ENCODE peak calls at places on chromosomes 11 and 22, in eight cellular contexts. M is CD4-positive, alpha-beta T cell; W is CD4-positive, CD25-positive, alpha-beta regulatory T cell; B is CD8-positive, alpha-beta memory T cell; L is adrenal gland; C is fibroblast of lung; O is left lung; U is small intestine. Y is an unnamed sample. For H3K9me3, the result is how much of the 10 kb centered on the place peaks cover.

GRCh38 chr22:22556995-22557925 is 1.8 kb downstream of the PRAME start:
- DNase-seq in M (no peak), W (no peak), B (no peak), L (no peak), C (no peak), O (no peak), U (no peak), Y (no peak)

GRCh38 chr22:50516891-50517290 is 8.5 kb downstream of the SCO2 start:
- DNase-seq in M (no peak), W (no peak), B (no peak), L (no peak), C (no peak), O (no peak), U (no peak), Y (no peak)

GRCh38 chr22:45200862-45201511 is 37.3 kb downstream of the NUP50 start:
- DNase-seq in M (no peak), W (no peak), B (no peak), L (no peak), C (peak), O (no peak), U (no peak), Y (no peak)

GRCh38 chr11:103624708-103625623 is 411.5 kb upstream of the DDI1 start:
- DNase-seq in M (no peak), W (no peak), B (no peak), L (no peak), C (peak), O (no peak), U (no peak), Y (no peak)

GRCh38 chr11:91248199-91248807 is 976.3 kb upstream of the FAT3 start:
- DNase-seq in M (no peak), W (no peak), B (no peak), L (peak), C (peak), O (no peak), U (peak), Y (no peak)

GRCh38 chr22:21100149-21101032 is 54.6 kb downstream of the LRRC74B start:
- DNase-seq in M (no peak), W (no peak), B (no peak), L (no peak), C (no peak), O (no peak), U (no peak), Y (no peak)

GRCh38 chr11:68216171-68216938 is 3.3 kb upstream of the KMT5B start:
- DNase-seq in M (no peak), W (no peak), B (no peak), L (peak), C (no peak), O (peak), U (peak), Y (no peak)

GRCh38 chr11:120199613-120200012 is 11.2 kb upstream of the OAF start:
- DNase-seq in M (no peak), W (no peak), B (no peak), L (no peak), C (no peak), O (no peak), U (no peak), Y (no peak)

GRCh38 chr11:1293619-1294015 is 15.8 kb downstream of the TOLLIP start:
- DNase-seq in M (no peak), W (no peak), B (no peak), L (no peak), C (no peak), O (peak), U (peak), Y (no peak)

GRCh38 chr11:2107521-2107920 is 31.7 kb downstream of the IGF2 start:
- DNase-seq in M (no peak), W (no peak), B (no peak), L (no peak), C (no peak), O (no peak), U (no peak), Y (no peak)

GRCh38 chr11:10930224-10930960 is 72.5 kb upstream of the ZBED5 start:
- DNase-seq in M (no peak), W (peak), B (peak), L (no peak), C (peak), O (no peak), U (no peak), Y (no peak)

GRCh38 chr11:122690801-122691649 is 35.5 kb downstream of the UBASH3B start:
- DNase-seq in M (no peak), W (no peak), B (no peak), L (no peak), C (peak), O (no peak), U (peak), Y (no peak)

GRCh38 chr11:119179983-119180382 is 5.3 kb upstream of the NHERF4 start:
- DNase-seq in M (no peak), W (no peak), B (no peak), L (no peak), C (no peak), O (no peak), U (no peak), Y (no peak)

GRCh38 chr11:70933986-70934583 is 318.3 kb downstream of the SHANK2 start:
- DNase-seq in M (no peak), W (no peak), B (no peak), L (no peak), C (no peak), O (no peak), U (no peak), Y (no peak)

GRCh38 chr22:35824256-35824655 is 106.6 kb downstream of the APOL5 start:
- DNase-seq in M (no peak), W (no peak), B (no peak), L (no peak), C (no peak), O (no peak), U (peak), Y (no peak)

GRCh38 chr11:47285969-47286770 is 16.2 kb downstream of the MADD start:
- DNase-seq in M (no peak), W (no peak), B (no peak), L (no peak), C (no peak), O (no peak), U (no peak), Y (no peak)

GRCh38 chr11:35484435-35484834 is 41.0 kb downstream of the PAMR1 start:
- DNase-seq in M (no peak), W (no peak), B (no peak), L (no peak), C (peak), O (no peak), U (no peak), Y (no peak)

GRCh38 chr11:3356858-3357257 is 22.1 kb downstream of the ZNF195 start:
- DNase-seq in M (no peak), W (no peak), B (no peak), L (no peak), C (no peak), O (no peak), U (no peak), Y (no peak)
- H3K9me3 ChIP-seq in M (half or more), W (half or more), B (half or more), L (under half), C (under half), O (half or more), U (under half), Y (under half)

GRCh38 chr11:37963440-37963839 is 1365.4 kb upstream of the RAG2 start:
- DNase-seq in M (no peak), W (no peak), B (no peak), L (no peak), C (no peak), O (no peak), U (no peak), Y (no peak)

GRCh38 chr11:37952035-37952434 is 1354.0 kb upstream of the RAG2 start:
- DNase-seq in M (no peak), W (no peak), B (no peak), L (no peak), C (no peak), O (no peak), U (no peak), Y (no peak)

GRCh38 chr11:37957717-37958116 is 1359.7 kb upstream of the RAG2 start:
- DNase-seq in M (no peak), W (no peak), B (no peak), L (no peak), C (no peak), O (no peak), U (no peak), Y (no peak)
- H3K9me3 ChIP-seq in M (under half), W (under half), B (under half), L (under half), C (under half), O (under half), U (under half), Y (under half)

GRCh38 chr22:29827091-29827490 is 11.0 kb downstream of the ASCC2 start:
- DNase-seq in M (no peak), W (no peak), B (no peak), L (no peak), C (no peak), O (no peak), U (no peak), Y (no peak)
- H3K9me3 ChIP-seq in M (under half), W (under half), B (under half), L (under half), C (under half), O (under half), U (under half), Y (under half)

GRCh38 chr11:3369366-3369765 is 9.6 kb downstream of the ZNF195 start:
- DNase-seq in M (no peak), W (no peak), B (no peak), L (no peak), C (no peak), O (no peak), U (no peak), Y (no peak)

GRCh38 chr11:3368199-3368598 is 10.7 kb downstream of the ZNF195 start:
- DNase-seq in M (no peak), W (no peak), B (no peak), L (no peak), C (no peak), O (no peak), U (no peak), Y (no peak)

GRCh38 chr11:3370268-3370870 is 8.6 kb downstream of the ZNF195 start:
- DNase-seq in M (no peak), W (no peak), B (no peak), L (no peak), C (no peak), O (no peak), U (no peak), Y (no peak)

DNA sequence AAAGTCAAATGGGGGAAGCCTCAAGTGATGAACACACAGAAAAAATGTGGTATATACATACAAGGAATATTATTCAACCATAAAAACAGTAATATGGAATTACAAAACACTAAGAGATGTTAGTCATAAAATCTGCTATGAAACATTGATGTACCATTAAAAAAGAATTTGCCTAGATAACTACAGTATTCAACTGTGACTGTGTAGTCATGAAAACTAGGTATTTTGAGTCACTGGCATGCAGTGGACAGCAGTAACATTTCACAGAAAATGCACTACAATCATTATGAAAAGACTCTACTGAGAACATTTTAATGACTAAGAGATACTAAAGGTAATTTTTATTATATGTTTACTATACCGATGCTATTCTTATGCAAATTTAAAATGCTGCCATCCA is 11.7 kb downstream of the ZNF195 start:
- DNase-seq in M (no peak), W (no peak), B (no peak), L (no peak), C (no peak), O (no peak), U (no peak), Y (no peak)
- H3K9me3 ChIP-seq in M (half or more), W (half or more), B (under half), L (under half), C (under half), O (half or more), U (under half), Y (under half)

GRCh38 chr11:48675945-48676344 is 187.4 kb downstream of the OR4A47 start:
- DNase-seq in M (no peak), W (no peak), B (no peak), L (no peak), C (no peak), O (no peak), U (no peak), Y (no peak)
- H3K9me3 ChIP-seq in M (under half), W (under half), B (under half), L (under half), C (under half), O (half or more), U (under half), Y (under half)

GRCh38 chr22:48592488-48592887 is 1235.2 kb downstream of the BRD1 start:
- DNase-seq in M (no peak), W (no peak), B (no peak), L (no peak), C (no peak), O (no peak), U (no peak), Y (no peak)

GRCh38 chr22:48593551-48593950 is 1234.1 kb downstream of the BRD1 start:
- DNase-seq in M (no peak), W (no peak), B (no peak), L (no peak), C (no peak), O (peak), U (no peak), Y (no peak)

GRCh38 chr22:48591286-48592065 is 1236.2 kb downstream of the BRD1 start:
- DNase-seq in M (no peak), W (no peak), B (no peak), L (no peak), C (no peak), O (peak), U (no peak), Y (no peak)

GRCh38 chr22:48592931-48593330 is 1234.7 kb downstream of the BRD1 start:
- DNase-seq in M (no peak), W (no peak), B (no peak), L (no peak), C (no peak), O (no peak), U (no peak), Y (no peak)

DNA sequence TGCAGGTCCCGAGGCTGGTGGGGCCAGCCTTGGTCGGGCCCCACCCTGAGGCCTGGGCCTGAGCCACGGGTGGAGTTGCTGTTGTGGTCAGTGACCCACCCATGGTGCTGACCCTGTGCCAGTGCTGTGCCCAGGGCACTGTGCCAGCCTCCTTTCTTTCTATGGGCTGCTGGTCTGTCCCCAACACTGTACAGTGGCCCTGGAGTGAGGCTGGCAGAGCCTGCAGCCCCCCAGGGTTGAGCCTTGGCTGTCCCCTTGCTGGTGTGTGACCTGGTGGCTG is 1235.7 kb downstream of the BRD1 start:
- DNase-seq in M (no peak), W (no peak), B (no peak), L (no peak), C (no peak), O (no peak), U (no peak), Y (no peak)
- H3K9me3 ChIP-seq in M (under half), W (under half), B (under half), L (under half), C (under half), O (under half), U (under half), Y (under half)

Y was measured in T-helper 17 cell.